ENCODE peak calls at places on chromosomes 6 and 20, in ten cellular contexts. One of them, this sample, is unnamed.

GRCh38 chr6:118263929-118264486 is 284.1 kb upstream of the PLN start:
- DNase-seq in pancreas: no peak
- DNase-seq in SK-N-SH: peak; percentile 30
- DNase-seq in psoas muscle: no peak
- DNase-seq in GM23248: peak; percentile 48
- DNase-seq in CD8-positive, alpha-beta memory T cell: no peak
- DNase-seq in HL-60: no peak
- DNase-seq in effector memory CD4-positive, alpha-beta T cell: no peak
- DNase-seq in CD4-positive, alpha-beta T cell: no peak
- DNase-seq in dorsolateral prefrontal cortex: no peak
- DNase-seq in this sample: peak; percentile 36

GRCh38 chr20:17589161-17589834 is 19.4 kb downstream of the DSTN start:
- DNase-seq in dorsolateral prefrontal cortex: no peak
- DNase-seq in CD8-positive, alpha-beta memory T cell: no peak
- DNase-seq in HL-60: no peak
- DNase-seq in CD4-positive, alpha-beta T cell: no peak
- DNase-seq in effector memory CD4-positive, alpha-beta T cell: no peak
- DNase-seq in psoas muscle: no peak
- DNase-seq in GM23248: peak; percentile 66
- DNase-seq in SK-N-SH: no peak
- DNase-seq in pancreas: no peak
- DNase-seq in this sample: no peak

GRCh38 chr20:19932170-19932667 is 84.9 kb upstream of the NAA20 start:
- DNase-seq in CD8-positive, alpha-beta memory T cell: no peak
- DNase-seq in GM23248: peak; percentile 93
- DNase-seq in CD4-positive, alpha-beta T cell: no peak
- DNase-seq in psoas muscle: no peak
- DNase-seq in SK-N-SH: peak; percentile 16
- DNase-seq in dorsolateral prefrontal cortex: no peak
- DNase-seq in HL-60: no peak
- DNase-seq in effector memory CD4-positive, alpha-beta T cell: no peak
- DNase-seq in pancreas: no peak
- DNase-seq in this sample: no peak

GRCh38 chr6:119443993-119444641 is 94.6 kb upstream of the MAN1A1 start:
- DNase-seq in CD4-positive, alpha-beta T cell: no peak
- DNase-seq in dorsolateral prefrontal cortex: no peak
- DNase-seq in SK-N-SH: no peak
- DNase-seq in GM23248: peak; percentile 53
- DNase-seq in HL-60: no peak
- DNase-seq in effector memory CD4-positive, alpha-beta T cell: no peak
- DNase-seq in psoas muscle: no peak
- DNase-seq in CD8-positive, alpha-beta memory T cell: no peak
- DNase-seq in pancreas: no peak
- DNase-seq in this sample: no peak

GRCh38 chr20:46573788-46574581 is 23.5 kb upstream of the OCSTAMP start:
- DNase-seq in pancreas: no peak
- DNase-seq in CD4-positive, alpha-beta T cell: no peak
- DNase-seq in psoas muscle: no peak
- DNase-seq in effector memory CD4-positive, alpha-beta T cell: no peak
- DNase-seq in CD8-positive, alpha-beta memory T cell: no peak
- DNase-seq in SK-N-SH: no peak
- DNase-seq in GM23248: no peak
- DNase-seq in HL-60: no peak
- DNase-seq in dorsolateral prefrontal cortex: no peak
- DNase-seq in this sample: peak; percentile 34

GRCh38 chr6:35727206-35727934 is 9.5 kb upstream of the ARMC12 start:
- DNase-seq in CD4-positive, alpha-beta T cell: no peak
- DNase-seq in pancreas: peak; percentile 82
- DNase-seq in effector memory CD4-positive, alpha-beta T cell: no peak
- DNase-seq in GM23248: peak; percentile 76
- DNase-seq in dorsolateral prefrontal cortex: peak; percentile 78
- DNase-seq in HL-60: peak; percentile 70
- DNase-seq in psoas muscle: peak; percentile 98
- DNase-seq in SK-N-SH: peak; percentile 89
- DNase-seq in CD8-positive, alpha-beta memory T cell: no peak
- DNase-seq in this sample: peak; percentile 80

GRCh38 chr20:35791097-35791496 is 19.3 kb downstream of the PHF20 start:
- DNase-seq in psoas muscle: no peak
- DNase-seq in CD4-positive, alpha-beta T cell: no peak
- DNase-seq in SK-N-SH: no peak
- DNase-seq in HL-60: no peak
- DNase-seq in GM23248: no peak
- DNase-seq in dorsolateral prefrontal cortex: no peak
- DNase-seq in effector memory CD4-positive, alpha-beta T cell: no peak
- DNase-seq in pancreas: no peak
- DNase-seq in CD8-positive, alpha-beta memory T cell: no peak
- DNase-seq in this sample: no peak

GRCh38 chr6:123661105-123661891 is 24.5 kb upstream of the TRDN start:
- DNase-seq in CD8-positive, alpha-beta memory T cell: no peak
- DNase-seq in GM23248: no peak
- DNase-seq in SK-N-SH: no peak
- DNase-seq in CD4-positive, alpha-beta T cell: no peak
- DNase-seq in psoas muscle: no peak
- DNase-seq in dorsolateral prefrontal cortex: no peak
- DNase-seq in pancreas: no peak
- DNase-seq in effector memory CD4-positive, alpha-beta T cell: no peak
- DNase-seq in HL-60: no peak
- DNase-seq in this sample: no peak

GRCh38 chr20:40562031-40562430 is 127.0 kb downstream of the MAFB start:
- DNase-seq in psoas muscle: no peak
- DNase-seq in CD8-positive, alpha-beta memory T cell: no peak
- DNase-seq in SK-N-SH: no peak
- DNase-seq in GM23248: peak; percentile 66
- DNase-seq in pancreas: no peak
- DNase-seq in dorsolateral prefrontal cortex: no peak
- DNase-seq in HL-60: no peak
- DNase-seq in CD4-positive, alpha-beta T cell: no peak
- DNase-seq in effector memory CD4-positive, alpha-beta T cell: no peak
- DNase-seq in this sample: no peak

GRCh38 chr20:10611357-10611756 is 62.4 kb downstream of the JAG1 start:
- DNase-seq in psoas muscle: peak; percentile 80
- DNase-seq in pancreas: peak; percentile 59
- DNase-seq in CD8-positive, alpha-beta memory T cell: no peak
- DNase-seq in effector memory CD4-positive, alpha-beta T cell: no peak
- DNase-seq in HL-60: no peak
- DNase-seq in SK-N-SH: peak; percentile 38
- DNase-seq in GM23248: peak; percentile 63
- DNase-seq in CD4-positive, alpha-beta T cell: no peak
- DNase-seq in dorsolateral prefrontal cortex: no peak
- DNase-seq in this sample: peak; percentile 63

GRCh38 chr20:1171461-1172093 is 13.2 kb downstream of the TMEM74B start:
- DNase-seq in pancreas: no peak
- DNase-seq in SK-N-SH: no peak
- DNase-seq in psoas muscle: no peak
- DNase-seq in dorsolateral prefrontal cortex: no peak
- DNase-seq in CD4-positive, alpha-beta T cell: no peak
- DNase-seq in HL-60: no peak
- DNase-seq in effector memory CD4-positive, alpha-beta T cell: no peak
- DNase-seq in GM23248: peak; percentile 46
- DNase-seq in CD8-positive, alpha-beta memory T cell: no peak
- DNase-seq in this sample: no peak

GRCh38 chr6:19841181-19841580 is 4.0 kb downstream of the ID4 start:
- DNase-seq in dorsolateral prefrontal cortex: no peak
- DNase-seq in SK-N-SH: no peak
- DNase-seq in CD4-positive, alpha-beta T cell: no peak
- DNase-seq in pancreas: no peak
- DNase-seq in GM23248: peak; percentile 4
- DNase-seq in HL-60: no peak
- DNase-seq in effector memory CD4-positive, alpha-beta T cell: no peak
- DNase-seq in psoas muscle: no peak
- DNase-seq in CD8-positive, alpha-beta memory T cell: no peak
- DNase-seq in this sample: no peak

GRCh38 chr6:19839237-19839546 is 2.0 kb downstream of the ID4 start:
- DNase-seq in effector memory CD4-positive, alpha-beta T cell: no peak
- DNase-seq in GM23248: no peak
- DNase-seq in pancreas: no peak
- DNase-seq in CD4-positive, alpha-beta T cell: no peak
- DNase-seq in CD8-positive, alpha-beta memory T cell: no peak
- DNase-seq in dorsolateral prefrontal cortex: no peak
- DNase-seq in HL-60: no peak
- DNase-seq in psoas muscle: no peak
- DNase-seq in SK-N-SH: no peak
- DNase-seq in this sample: no peak

GRCh38 chr6:19838442-19839236 is 1.5 kb downstream of the ID4 start:
- DNase-seq in GM23248: peak; percentile 60
- DNase-seq in effector memory CD4-positive, alpha-beta T cell: no peak
- DNase-seq in SK-N-SH: peak; percentile 45
- DNase-seq in dorsolateral prefrontal cortex: no peak
- DNase-seq in pancreas: peak; percentile 63
- DNase-seq in HL-60: no peak
- DNase-seq in CD8-positive, alpha-beta memory T cell: no peak
- DNase-seq in psoas muscle: peak; percentile 54
- DNase-seq in CD4-positive, alpha-beta T cell: no peak
- DNase-seq in this sample: peak; percentile 66

GRCh38 chr6:19839788-19840187 is 2.6 kb downstream of the ID4 start:
- DNase-seq in CD4-positive, alpha-beta T cell: no peak
- DNase-seq in SK-N-SH: no peak
- DNase-seq in CD8-positive, alpha-beta memory T cell: no peak
- DNase-seq in pancreas: no peak
- DNase-seq in HL-60: no peak
- DNase-seq in effector memory CD4-positive, alpha-beta T cell: no peak
- DNase-seq in dorsolateral prefrontal cortex: no peak
- DNase-seq in GM23248: no peak
- DNase-seq in psoas muscle: no peak
- DNase-seq in this sample: no peak

DNA sequence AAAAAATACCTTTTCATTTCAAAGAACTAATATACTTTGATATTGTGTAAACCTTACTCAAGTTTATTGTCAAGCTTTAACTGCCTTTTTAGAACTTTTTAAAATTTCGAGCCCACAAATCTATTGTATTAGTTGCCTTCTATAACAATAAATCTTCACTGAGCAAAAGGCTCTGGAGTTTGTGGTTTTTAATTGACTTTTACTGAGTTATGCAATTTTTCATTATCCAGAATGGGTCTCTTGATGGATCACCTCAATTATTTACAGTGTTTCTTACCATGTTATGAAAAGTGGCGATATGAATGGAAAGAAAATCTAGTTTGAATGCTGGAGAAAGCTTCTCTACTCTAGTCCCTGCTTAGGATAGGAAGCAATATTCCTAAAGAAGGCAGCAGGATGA is 4.9 kb downstream of the ID4 start:
- DNase-seq in effector memory CD4-positive, alpha-beta T cell: no peak
- DNase-seq in psoas muscle: no peak
- DNase-seq in HL-60: no peak
- DNase-seq in SK-N-SH: no peak
- DNase-seq in dorsolateral prefrontal cortex: no peak
- DNase-seq in CD4-positive, alpha-beta T cell: no peak
- DNase-seq in GM23248: no peak
- DNase-seq in CD8-positive, alpha-beta memory T cell: no peak
- DNase-seq in pancreas: no peak
- DNase-seq in this sample: no peak
- H3K27me3 ChIP-seq in effector memory CD4-positive, alpha-beta T cell: no peaks in the 10 kb centered on the region
- H3K27me3 ChIP-seq in psoas muscle: peaks cover 38% of the 10 kb centered on the region
- H3K27me3 ChIP-seq in HL-60: peaks cover 40% of the 10 kb centered on the region
- H3K27me3 ChIP-seq in SK-N-SH: no peaks in the 10 kb centered on the region
- H3K27me3 ChIP-seq in dorsolateral prefrontal cortex: peaks cover 22% of the 10 kb centered on the region
- H3K27me3 ChIP-seq in CD4-positive, alpha-beta T cell: peaks cover 46% of the 10 kb centered on the region
- H3K27me3 ChIP-seq in GM23248: no peaks in the 10 kb centered on the region
- H3K27me3 ChIP-seq in CD8-positive, alpha-beta memory T cell: peaks cover 6% of the 10 kb centered on the region
- H3K27me3 ChIP-seq in pancreas: peaks cover 6% of the 10 kb centered on the region
- H3K27me3 ChIP-seq in this sample: no peaks in the 10 kb centered on the region

GRCh38 chr6:150146436-150146835 is 3.6 kb downstream of the PPP1R14C start:
- DNase-seq in HL-60: no peak
- DNase-seq in pancreas: no peak
- DNase-seq in SK-N-SH: no peak
- DNase-seq in GM23248: no peak
- DNase-seq in CD4-positive, alpha-beta T cell: no peak
- DNase-seq in CD8-positive, alpha-beta memory T cell: no peak
- DNase-seq in psoas muscle: no peak
- DNase-seq in dorsolateral prefrontal cortex: no peak
- DNase-seq in effector memory CD4-positive, alpha-beta T cell: no peak
- DNase-seq in this sample: no peak
- H3K27me3 ChIP-seq in HL-60: peaks cover 37% of the 10 kb centered on the region
- H3K27me3 ChIP-seq in pancreas: peaks cover 10% of the 10 kb centered on the region
- H3K27me3 ChIP-seq in SK-N-SH: peaks cover 23% of the 10 kb centered on the region
- H3K27me3 ChIP-seq in GM23248: no peaks in the 10 kb centered on the region
- H3K27me3 ChIP-seq in CD4-positive, alpha-beta T cell: peaks cover 42% of the 10 kb centered on the region
- H3K27me3 ChIP-seq in CD8-positive, alpha-beta memory T cell: peaks cover 22% of the 10 kb centered on the region
- H3K27me3 ChIP-seq in psoas muscle: peaks cover 10% of the 10 kb centered on the region
- H3K27me3 ChIP-seq in dorsolateral prefrontal cortex: peaks cover 8% of the 10 kb centered on the region
- H3K27me3 ChIP-seq in effector memory CD4-positive, alpha-beta T cell: peaks cover 20% of the 10 kb centered on the region
- H3K27me3 ChIP-seq in this sample: peaks cover 47% of the 10 kb centered on the region

GRCh38 chr6:16121339-16121738 is 7.5 kb upstream of the MYLIP start:
- DNase-seq in dorsolateral prefrontal cortex: no peak
- DNase-seq in GM23248: no peak
- DNase-seq in effector memory CD4-positive, alpha-beta T cell: no peak
- DNase-seq in psoas muscle: no peak
- DNase-seq in SK-N-SH: no peak
- DNase-seq in CD4-positive, alpha-beta T cell: no peak
- DNase-seq in HL-60: no peak
- DNase-seq in CD8-positive, alpha-beta memory T cell: no peak
- DNase-seq in pancreas: no peak
- DNase-seq in this sample: no peak
- H3K27me3 ChIP-seq in dorsolateral prefrontal cortex: no peaks in the 10 kb centered on the region
- H3K27me3 ChIP-seq in GM23248: peaks cover 50% of the 10 kb centered on the region
- H3K27me3 ChIP-seq in effector memory CD4-positive, alpha-beta T cell: no peaks in the 10 kb centered on the region
- H3K27me3 ChIP-seq in psoas muscle: no peaks in the 10 kb centered on the region
- H3K27me3 ChIP-seq in SK-N-SH: peaks cover 6% of the 10 kb centered on the region
- H3K27me3 ChIP-seq in CD4-positive, alpha-beta T cell: no peaks in the 10 kb centered on the region
- H3K27me3 ChIP-seq in HL-60: no peaks in the 10 kb centered on the region
- H3K27me3 ChIP-seq in CD8-positive, alpha-beta memory T cell: no peaks in the 10 kb centered on the region
- H3K27me3 ChIP-seq in pancreas: no peaks in the 10 kb centered on the region
- H3K27me3 ChIP-seq in this sample: no peaks in the 10 kb centered on the region

GRCh38 chr6:125356888-125357287 is 55.1 kb upstream of the HDDC2 start:
- DNase-seq in effector memory CD4-positive, alpha-beta T cell: no peak
- DNase-seq in SK-N-SH: no peak
- DNase-seq in dorsolateral prefrontal cortex: no peak
- DNase-seq in GM23248: no peak
- DNase-seq in HL-60: no peak
- DNase-seq in pancreas: no peak
- DNase-seq in CD8-positive, alpha-beta memory T cell: no peak
- DNase-seq in psoas muscle: no peak
- DNase-seq in CD4-positive, alpha-beta T cell: no peak
- DNase-seq in this sample: no peak
- H3K27me3 ChIP-seq in effector memory CD4-positive, alpha-beta T cell: no peaks in the 10 kb centered on the region
- H3K27me3 ChIP-seq in SK-N-SH: peaks cover 19% of the 10 kb centered on the region
- H3K27me3 ChIP-seq in dorsolateral prefrontal cortex: peaks cover 4% of the 10 kb centered on the region
- H3K27me3 ChIP-seq in GM23248: peaks cover 24% of the 10 kb centered on the region
- H3K27me3 ChIP-seq in HL-60: peaks cover 11% of the 10 kb centered on the region
- H3K27me3 ChIP-seq in pancreas: peaks cover 4% of the 10 kb centered on the region
- H3K27me3 ChIP-seq in CD8-positive, alpha-beta memory T cell: no peaks in the 10 kb centered on the region
- H3K27me3 ChIP-seq in psoas muscle: peaks cover 4% of the 10 kb centered on the region
- H3K27me3 ChIP-seq in CD4-positive, alpha-beta T cell: no peaks in the 10 kb centered on the region
- H3K27me3 ChIP-seq in this sample: no peaks in the 10 kb centered on the region

DNA sequence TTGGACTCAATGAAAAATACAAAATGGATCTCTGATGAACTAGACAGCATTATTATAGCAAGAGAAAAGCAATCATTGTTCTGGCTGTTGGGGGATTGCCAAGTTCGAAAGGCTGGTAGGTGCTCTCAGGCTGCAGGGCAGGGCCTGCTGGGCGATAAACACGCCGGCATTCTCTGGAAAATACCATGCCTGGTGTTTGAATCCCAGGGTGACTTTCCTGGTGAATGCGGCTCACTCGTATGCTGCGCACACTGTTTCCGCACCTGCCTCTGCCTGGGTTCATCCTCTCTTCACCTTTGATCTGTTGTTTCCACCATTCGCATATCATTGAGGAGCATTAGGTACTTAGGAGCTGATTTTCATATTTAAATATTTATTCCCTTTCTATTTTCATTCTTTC is 37.4 kb downstream of the GCNT2 start:
- DNase-seq in effector memory CD4-positive, alpha-beta T cell: no peak
- DNase-seq in CD4-positive, alpha-beta T cell: no peak
- DNase-seq in CD8-positive, alpha-beta memory T cell: no peak
- DNase-seq in psoas muscle: no peak
- DNase-seq in pancreas: no peak
- DNase-seq in GM23248: no peak
- DNase-seq in dorsolateral prefrontal cortex: no peak
- DNase-seq in SK-N-SH: peak; percentile 50
- DNase-seq in HL-60: no peak
- DNase-seq in this sample: no peak
- H3K27me3 ChIP-seq in effector memory CD4-positive, alpha-beta T cell: no peaks in the 10 kb centered on the region
- H3K27me3 ChIP-seq in CD4-positive, alpha-beta T cell: no peaks in the 10 kb centered on the region
- H3K27me3 ChIP-seq in CD8-positive, alpha-beta memory T cell: no peaks in the 10 kb centered on the region
- H3K27me3 ChIP-seq in psoas muscle: peaks cover 3% of the 10 kb centered on the region
- H3K27me3 ChIP-seq in pancreas: no peaks in the 10 kb centered on the region
- H3K27me3 ChIP-seq in GM23248: peaks cover 17% of the 10 kb centered on the region
- H3K27me3 ChIP-seq in dorsolateral prefrontal cortex: peaks cover 7% of the 10 kb centered on the region
- H3K27me3 ChIP-seq in SK-N-SH: no peaks in the 10 kb centered on the region
- H3K27me3 ChIP-seq in HL-60: no peaks in the 10 kb centered on the region
- H3K27me3 ChIP-seq in this sample: no peaks in the 10 kb centered on the region